ENCODE peak calls at places on chromosomes 1 and 21, in seven cellular contexts. W, G, Y, V, Q, L and X are unnamed samples. For H3K4me1, the result is how much of the 10 kb centered on the place peaks cover.

GRCh38 chr1:246279402-246279801 is 227.7 kb downstream of the SMYD3 start:
- DNase-seq in W (no peak), G (no peak), Y (no peak), V (no peak), Q (no peak), L (no peak), X (no peak)

GRCh38 chr1:213099682-213100399 is 48.8 kb downstream of the RPS6KC1 start:
- DNase-seq in W (no peak), G (no peak), Y (no peak), V (no peak), Q (no peak), L (no peak), X (no peak)

GRCh38 chr1:67472056-67472455 is 41.9 kb upstream of the SERBP1 start:
- DNase-seq in W (no peak), G (no peak), Y (no peak), V (no peak), Q (no peak), L (no peak), X (no peak)

GRCh38 chr1:86704972-86705632 is 726 bp downstream of the SH3GLB1 start:
- DNase-seq in W (peak), G (no peak), Y (peak), V (peak), Q (peak), L (peak), X (peak)

GRCh38 chr1:172969611-172970010 is 81.1 kb downstream of the TNFSF18 start:
- DNase-seq in W (no peak), G (no peak), Y (no peak), V (no peak), Q (no peak), L (peak), X (no peak)

GRCh38 chr1:202283991-202284390 is 57.7 kb downstream of the UBE2T start:
- DNase-seq in W (no peak), G (no peak), Y (no peak), V (no peak), Q (no peak), L (no peak), X (no peak)

GRCh38 chr21:41947596-41948403 is 6.0 kb downstream of the C2CD2 start:
- DNase-seq in W (no peak), G (no peak), Y (no peak), V (peak), Q (no peak), L (no peak), X (no peak)

GRCh38 chr1:186286615-186287317 is 88.3 kb downstream of the TPR start:
- DNase-seq in W (no peak), G (no peak), Y (no peak), V (no peak), Q (no peak), L (no peak), X (no peak)

GRCh38 chr1:177012342-177012741 is 152.2 kb downstream of the ASTN1 start:
- DNase-seq in W (no peak), G (no peak), Y (no peak), V (no peak), Q (no peak), L (no peak), X (no peak)

GRCh38 chr21:46160563-46161179 is 5.3 kb upstream of the FTCD start:
- DNase-seq in W (no peak), G (no peak), Y (peak), V (peak), Q (peak), L (no peak), X (no peak)

GRCh38 chr1:215719569-215719968 is 152.5 kb downstream of the KCTD3 start:
- DNase-seq in W (no peak), G (no peak), Y (no peak), V (no peak), Q (no peak), L (no peak), X (no peak)

DNA sequence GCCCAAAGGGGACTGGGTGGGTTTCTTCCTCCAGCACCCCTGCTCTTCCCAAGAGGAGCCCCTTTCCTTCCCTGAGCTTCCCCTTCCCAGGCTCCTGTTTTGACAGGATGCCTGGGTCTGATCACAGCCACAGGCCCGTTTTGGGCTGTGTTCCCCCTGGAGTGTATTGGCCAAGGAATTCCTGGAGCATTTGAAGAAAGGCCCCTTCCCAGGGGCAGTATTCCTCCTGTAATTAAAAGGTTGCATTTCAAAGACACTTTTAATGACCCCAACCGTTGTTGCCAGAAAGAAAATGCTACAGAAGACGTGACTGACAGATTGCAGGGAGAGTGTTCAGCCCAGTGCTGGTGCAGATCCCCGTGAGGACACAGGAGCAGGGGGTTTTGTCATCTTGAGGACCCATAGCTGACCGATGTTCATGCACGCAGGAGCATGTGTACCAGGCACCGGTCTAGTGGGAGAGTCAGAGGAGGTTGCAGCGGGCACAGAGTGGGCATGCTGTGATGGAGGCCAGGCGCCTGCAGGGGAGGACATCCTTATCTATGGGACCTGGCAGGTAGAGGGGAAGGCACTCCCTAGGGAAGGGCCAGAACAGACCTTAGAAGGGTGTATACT is 19.3 kb upstream of the LBR start:
- DNase-seq in W (no peak), G (peak), Y (no peak), V (no peak), Q (no peak), L (no peak), X (no peak)
- H3K4me1 ChIP-seq in W (under half), G (under half), Y (under half), V (under half), Q (under half), L (under half), X (under half)

GRCh38 chr1:154575147-154575927 is 7.8 kb downstream of the CHRNB2 start:
- DNase-seq in W (no peak), G (peak), Y (no peak), V (no peak), Q (no peak), L (peak), X (no peak)
- H3K4me1 ChIP-seq in W (under half), G (under half), Y (under half), V (under half), Q (under half), L (under half), X (under half)

GRCh38 chr1:234608720-234609527 is 1.1 kb downstream of the IRF2BP2 start:
- DNase-seq in W (peak), G (peak), Y (peak), V (peak), Q (peak), L (peak), X (peak)
- H3K4me1 ChIP-seq in W (half or more), G (under half), Y (half or more), V (under half), Q (under half), L (half or more), X (under half)

GRCh38 chr1:21524686-21525339 is 15.6 kb downstream of the ALPL start:
- DNase-seq in W (no peak), G (no peak), Y (peak), V (no peak), Q (no peak), L (no peak), X (no peak)
- H3K4me1 ChIP-seq in W (under half), G (under half), Y (under half), V (under half), Q (under half), L (under half), X (under half)

GRCh38 chr1:27150183-27150582 is 4.7 kb downstream of the SLC9A1 start:
- DNase-seq in W (no peak), G (no peak), Y (no peak), V (no peak), Q (no peak), L (no peak), X (no peak)
- H3K4me1 ChIP-seq in W (half or more), G (under half), Y (under half), V (under half), Q (half or more), L (under half), X (half or more)

DNA sequence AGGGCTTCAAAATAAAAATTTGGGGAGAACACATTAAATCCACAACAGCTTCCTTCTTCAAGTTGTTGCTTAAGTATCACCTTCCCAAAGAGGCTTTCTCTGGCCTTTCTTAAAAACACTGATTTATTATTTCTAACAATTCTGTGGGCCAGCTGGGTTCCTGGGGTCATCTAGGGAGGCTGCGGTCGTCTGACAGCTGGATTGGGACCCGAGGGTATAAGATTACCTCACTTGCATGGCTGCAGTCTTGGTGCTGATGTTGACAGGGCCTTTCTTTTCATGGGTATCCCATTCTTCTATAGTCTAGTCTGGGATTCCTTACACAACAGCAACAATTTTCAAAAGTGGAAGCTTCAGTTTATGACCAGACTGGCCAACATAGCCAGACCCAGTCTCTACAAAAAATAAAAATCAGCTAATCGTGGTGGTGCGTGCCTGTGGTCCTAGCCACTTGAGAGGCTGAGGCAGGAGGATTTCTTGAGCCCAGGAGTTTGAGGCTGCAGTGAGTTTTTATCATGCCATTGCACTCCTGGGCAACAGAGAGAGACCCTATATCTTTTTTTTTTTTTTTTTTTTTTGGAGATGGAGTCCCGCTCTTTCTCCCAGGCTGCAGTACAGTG is 46.1 kb upstream of the ZNF326 start:
- DNase-seq in W (no peak), G (no peak), Y (no peak), V (no peak), Q (no peak), L (no peak), X (no peak)
- H3K4me1 ChIP-seq in W (under half), G (under half), Y (under half), V (under half), Q (under half), L (under half), X (under half)

GRCh38 chr1:116254001-116254400 is 119.0 kb upstream of the ATP1A1 start:
- DNase-seq in W (no peak), G (no peak), Y (no peak), V (no peak), Q (no peak), L (no peak), X (no peak)

GRCh38 chr1:116255486-116255885 is 117.6 kb upstream of the ATP1A1 start:
- DNase-seq in W (no peak), G (no peak), Y (peak), V (no peak), Q (no peak), L (no peak), X (no peak)

GRCh38 chr1:116254776-116255175 is 118.3 kb upstream of the ATP1A1 start:
- DNase-seq in W (no peak), G (no peak), Y (no peak), V (no peak), Q (no peak), L (no peak), X (no peak)

GRCh38 chr1:116256875-116257823 is 115.9 kb upstream of the ATP1A1 start:
- DNase-seq in W (no peak), G (no peak), Y (no peak), V (no peak), Q (no peak), L (no peak), X (no peak)

GRCh38 chr1:116255933-116256649 is 117.0 kb upstream of the ATP1A1 start:
- DNase-seq in W (no peak), G (no peak), Y (no peak), V (no peak), Q (no peak), L (no peak), X (no peak)
- H3K4me1 ChIP-seq in W (under half), G (under half), Y (under half), V (under half), Q (under half), L (under half), X (under half)

GRCh38 chr1:18950415-18951026 is 6.0 kb downstream of the IFFO2 start:
- DNase-seq in W (no peak), G (no peak), Y (no peak), V (peak), Q (peak), L (no peak), X (peak)

GRCh38 chr1:18948048-18948912 is 8.2 kb downstream of the IFFO2 start:
- DNase-seq in W (peak), G (no peak), Y (no peak), V (no peak), Q (no peak), L (no peak), X (no peak)

GRCh38 chr1:18947570-18947969 is 8.9 kb downstream of the IFFO2 start:
- DNase-seq in W (no peak), G (peak), Y (no peak), V (no peak), Q (no peak), L (no peak), X (no peak)

GRCh38 chr1:18949689-18950414 is 6.6 kb downstream of the IFFO2 start:
- DNase-seq in W (no peak), G (peak), Y (peak), V (no peak), Q (peak), L (peak), X (peak)

DNA sequence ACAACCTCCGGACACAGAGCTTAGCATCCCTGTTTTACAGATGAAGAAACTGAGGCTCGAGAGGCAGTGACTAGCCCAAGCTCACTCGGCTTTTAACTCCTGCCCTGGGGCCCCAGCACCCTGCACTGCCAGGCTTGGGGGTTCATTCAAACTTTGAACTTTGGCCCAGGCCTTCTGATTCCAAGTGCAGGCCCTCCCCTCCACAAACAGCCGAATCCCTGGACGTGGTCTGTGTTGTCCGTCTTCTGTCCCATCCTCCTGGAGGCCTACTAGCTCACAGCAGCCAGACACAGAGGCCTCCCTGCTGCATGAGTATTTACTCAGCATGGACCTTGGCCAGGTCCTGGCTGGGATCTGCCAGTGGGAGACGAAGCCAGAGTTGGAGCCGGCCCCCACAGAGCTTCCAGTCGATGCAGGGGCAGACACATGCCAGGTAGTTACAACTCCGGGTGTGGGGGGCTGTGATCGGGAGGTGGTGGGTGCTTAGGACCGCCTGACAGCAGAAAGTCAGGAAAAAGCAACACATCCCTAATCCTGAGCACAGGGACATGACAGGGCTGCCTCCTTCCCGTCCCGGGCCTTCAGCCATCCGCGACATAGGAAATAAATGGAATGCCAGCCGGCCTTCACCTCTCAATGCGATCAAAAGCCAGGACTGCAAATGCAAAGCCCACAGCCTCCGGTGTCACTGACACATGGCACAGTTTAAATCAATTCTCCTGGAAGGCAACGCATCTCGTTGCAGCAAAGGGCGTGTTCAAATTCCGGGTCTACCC is 7.4 kb downstream of the IFFO2 start:
- DNase-seq in W (no peak), G (no peak), Y (peak), V (peak), Q (peak), L (peak), X (peak)
- H3K4me1 ChIP-seq in W (half or more), G (under half), Y (under half), V (under half), Q (half or more), L (under half), X (half or more)

DNA sequence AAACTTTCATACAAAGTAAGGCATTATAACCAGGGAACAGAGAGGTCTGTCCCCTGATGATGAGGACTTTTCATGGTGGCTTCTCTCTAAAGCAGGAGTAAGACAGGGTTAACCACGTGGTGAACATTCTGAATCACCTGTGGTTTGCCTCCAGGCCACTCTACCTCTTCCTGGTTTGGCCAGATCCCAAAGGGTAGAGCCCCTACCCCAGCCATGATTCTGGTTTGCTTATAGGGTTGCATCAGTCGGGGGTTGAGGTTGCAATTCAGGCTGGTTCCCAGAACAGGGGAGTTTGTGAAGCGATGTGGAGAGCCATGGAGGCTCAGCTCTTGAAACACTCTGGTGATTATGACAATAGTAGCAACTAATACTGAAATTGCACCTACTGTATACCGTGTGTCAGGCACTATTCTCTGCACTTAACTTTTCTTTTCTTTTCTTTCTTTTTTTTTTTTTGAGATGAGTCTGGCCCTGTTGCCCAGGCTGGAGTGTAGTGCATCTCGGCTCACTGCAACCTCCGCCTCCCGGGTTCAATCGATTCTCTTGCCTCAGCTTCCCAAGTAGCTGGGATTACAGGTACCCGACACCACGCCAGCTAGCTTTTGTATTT is 8.3 kb downstream of the CNR2 start:
- DNase-seq in W (no peak), G (no peak), Y (no peak), V (no peak), Q (no peak), L (no peak), X (no peak)
- H3K4me1 ChIP-seq in W (under half), G (under half), Y (under half), V (under half), Q (under half), L (under half), X (under half)